ENCODE peak calls at places on chromosomes 6 and 20, in eight cellular contexts. B is chondrocyte; U is amniotic stem cell; M is HTR-8/SVneo; L is naive thymus-derived CD8-positive, alpha-beta T cell; E is iPS-NIHi11; Q is KG1; P is fibroblast of mammary gland. C is an unnamed sample.
A peak's percentile ranks its signal among the peaks of the same experiment; 100 is the strongest.

GRCh38 chr6:150565945-150566344 is 33.7 kb upstream of the PLEKHG1 start:
- DNase-seq in B (no peak), U (no peak), M (no peak), L (no peak), E (no peak), Q (no peak), P (no peak), C (no peak)

GRCh38 chr20:58481541-58482021 is 33.6 kb downstream of the APCDD1L start:
- DNase-seq in B (no peak), U (no peak), M (peak; percentile 95), L (peak; percentile 62), E (peak; percentile 95), Q (no peak), P (peak; percentile 41), C (peak; percentile 82)

GRCh38 chr20:32040142-32040953 is 11.7 kb upstream of the HCK start:
- DNase-seq in B (no peak), U (no peak), M (no peak), L (no peak), E (peak; percentile 52), Q (peak; percentile 68), P (no peak), C (peak; percentile 50)

GRCh38 chr6:39684790-39685485 is 40.3 kb downstream of the KIF6 start:
- DNase-seq in B (no peak), U (no peak), M (no peak), L (no peak), E (peak; percentile 18), Q (no peak), P (peak; percentile 47), C (no peak)

GRCh38 chr20:37559312-37560027 is 31.8 kb upstream of the BLCAP start:
- DNase-seq in B (no peak), U (no peak), M (no peak), L (no peak), E (no peak), Q (no peak), P (no peak), C (no peak)

GRCh38 chr6:107244742-107245470 is 129.6 kb upstream of the BEND3 start:
- DNase-seq in B (no peak), U (no peak), M (no peak), L (no peak), E (no peak), Q (no peak), P (no peak), C (no peak)

GRCh38 chr6:17714879-17715860 is 8.4 kb upstream of the NUP153 start:
- DNase-seq in B (no peak), U (peak; percentile 82), M (peak; percentile 74), L (no peak), E (peak; percentile 21), Q (peak; percentile 43), P (peak; percentile 95), C (no peak)

GRCh38 chr6:35486005-35486925 is 10.6 kb downstream of the TEAD3 start:
- DNase-seq in B (no peak), U (no peak), M (no peak), L (no peak), E (peak; percentile 74), Q (no peak), P (no peak), C (peak; percentile 85)

GRCh38 chr6:28693751-28694443 is 168.2 kb downstream of the GPX5 start:
- DNase-seq in B (no peak), U (no peak), M (no peak), L (no peak), E (peak; percentile 39), Q (no peak), P (no peak), C (peak; percentile 58)

GRCh38 chr6:150741633-150742200 is 123.8 kb upstream of the MTHFD1L start:
- DNase-seq in B (no peak), U (no peak), M (no peak), L (no peak), E (peak; percentile 45), Q (no peak), P (no peak), C (no peak)

GRCh38 chr20:30168025-30168799 is 1089.3 kb upstream of the DEFB115 start:
- DNase-seq in B (no peak), U (no peak), M (no peak), L (no peak), E (peak; percentile 1), Q (no peak), P (no peak), C (no peak)

GRCh38 chr20:23047738-23048214 is 1.7 kb downstream of the THBD start:
- DNase-seq in B (no peak), U (no peak), M (no peak), L (no peak), E (no peak), Q (no peak), P (no peak), C (peak; percentile 55)

GRCh38 chr6:162344301-162344700 is 383.3 kb downstream of the PRKN start:
- DNase-seq in B (no peak), U (no peak), M (no peak), L (no peak), E (no peak), Q (no peak), P (peak; percentile 86), C (no peak)

GRCh38 chr6:132133734-132134490 is 182.7 kb upstream of the CCN2 start:
- DNase-seq in B (no peak), U (no peak), M (no peak), L (no peak), E (no peak), Q (no peak), P (no peak), C (no peak)

C was measured in ecto neural progenitor cell.